ENCODE peak calls at places on chromosomes 13 and 19, in five cellular contexts. One of them, this sample, is unnamed.
A peak's percentile ranks its signal among the peaks of the same experiment; 100 is the strongest.

GRCh38 chr13:33509642-33510229 is 224.2 kb upstream of the STARD13 start:
- DNase-seq in K562: no peak
- DNase-seq in GM12878: no peak
- DNase-seq in HepG2: no peak
- DNase-seq in SK-N-SH: no peak
- DNase-seq in this sample: no peak

GRCh38 chr13:108996430-108996829 is 367.0 kb downstream of the MYO16 start:
- DNase-seq in K562: no peak
- DNase-seq in GM12878: no peak
- DNase-seq in HepG2: no peak
- DNase-seq in SK-N-SH: no peak
- DNase-seq in this sample: no peak

GRCh38 chr13:99196466-99197256 is 4.0 kb upstream of the UBAC2 start:
- DNase-seq in K562: no peak
- DNase-seq in GM12878: no peak
- DNase-seq in HepG2: no peak
- DNase-seq in SK-N-SH: no peak
- DNase-seq in this sample: peak; percentile 54

GRCh38 chr19:29873024-29873800 is 61.4 kb downstream of the CCNE1 start:
- DNase-seq in K562: peak; percentile 83
- DNase-seq in GM12878: no peak
- DNase-seq in HepG2: no peak
- DNase-seq in SK-N-SH: peak; percentile 96
- DNase-seq in this sample: no peak

GRCh38 chr19:17170538-17171297 is 44.4 kb upstream of the USE1 start:
- DNase-seq in K562: no peak
- DNase-seq in GM12878: no peak
- DNase-seq in HepG2: no peak
- DNase-seq in SK-N-SH: no peak
- DNase-seq in this sample: no peak

GRCh38 chr19:14343286-14343685 is 38.0 kb upstream of the ADGRE5 start:
- DNase-seq in K562: peak; percentile 9
- DNase-seq in GM12878: no peak
- DNase-seq in HepG2: no peak
- DNase-seq in SK-N-SH: peak; percentile 43
- DNase-seq in this sample: no peak

GRCh38 chr13:39250440-39250839 is 212.2 kb downstream of the NHLRC3 start:
- DNase-seq in K562: no peak
- DNase-seq in GM12878: no peak
- DNase-seq in HepG2: no peak
- DNase-seq in SK-N-SH: no peak
- DNase-seq in this sample: no peak

GRCh38 chr13:77896536-77896935 is 22.1 kb downstream of the EDNRB start:
- DNase-seq in K562: no peak
- DNase-seq in GM12878: no peak
- DNase-seq in HepG2: no peak
- DNase-seq in SK-N-SH: no peak
- DNase-seq in this sample: no peak

GRCh38 chr13:33918199-33918932 is 100.4 kb downstream of the RFC3 start:
- DNase-seq in K562: no peak
- DNase-seq in GM12878: no peak
- DNase-seq in HepG2: no peak
- DNase-seq in SK-N-SH: no peak
- DNase-seq in this sample: no peak

GRCh38 chr13:105442941-105443340 is 1092.5 kb downstream of the EFNB2 start:
- DNase-seq in K562: no peak
- DNase-seq in GM12878: no peak
- DNase-seq in HepG2: no peak
- DNase-seq in SK-N-SH: no peak
- DNase-seq in this sample: peak; percentile 87

GRCh38 chr19:14097532-14098151 is 7.1 kb upstream of the SAMD1 start:
- DNase-seq in K562: no peak
- DNase-seq in GM12878: no peak
- DNase-seq in HepG2: no peak
- DNase-seq in SK-N-SH: no peak
- DNase-seq in this sample: no peak

GRCh38 chr13:112721198-112722104 is 31.6 kb downstream of the ATP11A start:
- DNase-seq in K562: peak; percentile 41
- DNase-seq in GM12878: no peak
- DNase-seq in HepG2: peak; percentile 86
- DNase-seq in SK-N-SH: no peak
- DNase-seq in this sample: no peak

GRCh38 chr19:1933942-1934341 is 7.0 kb upstream of the CSNK1G2 start:
- DNase-seq in K562: no peak
- DNase-seq in GM12878: no peak
- DNase-seq in HepG2: no peak
- DNase-seq in SK-N-SH: no peak
- DNase-seq in this sample: no peak

GRCh38 chr19:1936916-1937610 is 3.9 kb upstream of the CSNK1G2 start:
- DNase-seq in K562: no peak
- DNase-seq in GM12878: no peak
- DNase-seq in HepG2: no peak
- DNase-seq in SK-N-SH: no peak
- DNase-seq in this sample: no peak

GRCh38 chr19:1936430-1936829 is 4.5 kb upstream of the CSNK1G2 start:
- DNase-seq in K562: no peak
- DNase-seq in GM12878: no peak
- DNase-seq in HepG2: no peak
- DNase-seq in SK-N-SH: no peak
- DNase-seq in this sample: no peak

GRCh38 chr19:1933245-1933644 is 7.7 kb upstream of the CSNK1G2 start:
- DNase-seq in K562: no peak
- DNase-seq in GM12878: no peak
- DNase-seq in HepG2: no peak
- DNase-seq in SK-N-SH: no peak
- DNase-seq in this sample: no peak

GRCh38 chr19:1935484-1936208 is 5.3 kb upstream of the CSNK1G2 start:
- DNase-seq in K562: no peak
- DNase-seq in GM12878: no peak
- DNase-seq in HepG2: peak; percentile 62
- DNase-seq in SK-N-SH: no peak
- DNase-seq in this sample: peak; percentile 68
- TF ChIP-seq SIN3A in K562: no peak
- TF ChIP-seq SIN3A in GM12878: no peak
- TF ChIP-seq SIN3A in HepG2: no peak
- TF ChIP-seq SIN3A in SK-N-SH: no peak
- TF ChIP-seq SIN3A in this sample: no peak

GRCh38 chr13:28324181-28324789 is 170.6 kb downstream of the FLT1 start:
- DNase-seq in K562: peak; percentile 53
- DNase-seq in GM12878: peak; percentile 45
- DNase-seq in HepG2: peak; percentile 50
- DNase-seq in SK-N-SH: peak; percentile 74
- DNase-seq in this sample: peak; percentile 60

GRCh38 chr13:28320884-28321574 is 173.9 kb downstream of the FLT1 start:
- DNase-seq in K562: no peak
- DNase-seq in GM12878: no peak
- DNase-seq in HepG2: peak; percentile 36
- DNase-seq in SK-N-SH: no peak
- DNase-seq in this sample: no peak

GRCh38 chr13:28322256-28322895 is 172.6 kb downstream of the FLT1 start:
- DNase-seq in K562: no peak
- DNase-seq in GM12878: no peak
- DNase-seq in HepG2: no peak
- DNase-seq in SK-N-SH: peak; percentile 37
- DNase-seq in this sample: no peak

GRCh38 chr13:28320209-28320608 is 174.7 kb downstream of the FLT1 start:
- DNase-seq in K562: no peak
- DNase-seq in GM12878: no peak
- DNase-seq in HepG2: no peak
- DNase-seq in SK-N-SH: no peak
- DNase-seq in this sample: no peak

DNA sequence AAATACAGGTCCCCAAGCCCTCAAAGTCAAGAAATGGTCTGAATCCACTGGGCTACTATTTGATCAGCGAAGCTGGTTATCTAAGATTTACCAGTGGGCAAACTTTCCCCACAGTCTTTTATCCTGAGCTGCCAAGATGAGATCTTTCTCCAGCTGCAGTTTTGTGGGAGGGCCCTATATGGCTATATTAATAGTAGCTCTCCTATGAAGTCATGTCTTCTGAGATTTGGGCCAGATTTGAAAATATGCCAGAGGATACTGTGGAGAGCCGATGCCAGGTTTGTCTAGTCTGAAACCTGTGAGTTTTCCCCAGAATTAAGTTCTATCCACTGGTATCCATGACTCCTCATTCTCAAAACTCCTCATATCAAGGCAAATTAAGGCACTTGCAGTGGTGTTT is 173.2 kb downstream of the FLT1 start:
- DNase-seq in K562: no peak
- DNase-seq in GM12878: no peak
- DNase-seq in HepG2: no peak
- DNase-seq in SK-N-SH: no peak
- DNase-seq in this sample: no peak
- TF ChIP-seq MAX in K562: no peak
- TF ChIP-seq MAX in GM12878: no peak
- TF ChIP-seq MAX in HepG2: no peak
- TF ChIP-seq MAX in SK-N-SH: no peak
- TF ChIP-seq MAX in this sample: no peak

GRCh38 chr13:20159646-20160345 is 1.1 kb downstream of the GJA3 start:
- DNase-seq in K562: no peak
- DNase-seq in GM12878: no peak
- DNase-seq in HepG2: no peak
- DNase-seq in SK-N-SH: no peak
- DNase-seq in this sample: no peak
- TF ChIP-seq REST in K562: no peak
- TF ChIP-seq REST in GM12878: no peak
- TF ChIP-seq REST in HepG2: no peak
- TF ChIP-seq REST in SK-N-SH: no peak
- TF ChIP-seq REST in this sample: no peak

GRCh38 chr19:46016426-46017094 is 6.3 kb downstream of the PGLYRP1 start:
- DNase-seq in K562: peak; percentile 97
- DNase-seq in GM12878: peak; percentile 11
- DNase-seq in HepG2: peak; percentile 43
- DNase-seq in SK-N-SH: peak; percentile 94
- DNase-seq in this sample: peak; percentile 45
- TF ChIP-seq SIN3A in K562: no peak
- TF ChIP-seq SIN3A in GM12878: no peak
- TF ChIP-seq SIN3A in HepG2: no peak
- TF ChIP-seq SIN3A in SK-N-SH: no peak
- TF ChIP-seq SIN3A in this sample: no peak

DNA sequence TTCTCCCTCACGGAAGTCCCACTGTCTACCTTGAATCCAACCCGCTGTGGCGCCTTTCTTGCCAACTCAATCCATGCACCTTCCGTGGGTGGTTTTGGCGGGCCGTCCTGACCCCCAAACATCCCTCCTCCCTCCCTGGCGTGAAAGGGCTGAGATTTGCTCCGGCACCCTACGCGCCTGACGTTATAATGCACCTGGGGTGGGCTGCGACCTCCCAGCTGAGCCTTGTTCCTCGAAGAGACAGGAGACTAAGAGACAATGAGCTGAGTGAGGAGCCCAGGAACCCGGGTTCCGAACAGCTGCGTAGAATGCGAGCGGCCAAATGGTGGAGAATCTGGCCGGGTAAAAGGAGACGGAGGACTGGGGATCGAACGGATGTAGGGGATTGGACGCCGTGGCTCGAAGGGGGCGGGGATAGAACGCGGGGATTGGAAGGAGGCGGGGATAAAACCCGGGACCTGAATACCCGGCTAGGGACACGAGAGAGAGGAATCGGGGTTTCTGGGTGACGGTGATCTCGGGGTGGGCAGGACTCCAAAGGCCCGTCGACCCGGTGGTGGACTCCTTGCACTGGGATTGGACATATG is at the start of gene CPT1C:
- DNase-seq in K562: no peak
- DNase-seq in GM12878: no peak
- DNase-seq in HepG2: no peak
- DNase-seq in SK-N-SH: peak; percentile 96
- DNase-seq in this sample: no peak
- TF ChIP-seq MAX in K562: no peak
- TF ChIP-seq MAX in GM12878: no peak
- TF ChIP-seq MAX in HepG2: no peak
- TF ChIP-seq MAX in SK-N-SH: no peak
- TF ChIP-seq MAX in this sample: no peak